ENCODE peak calls at places on chromosome 13, in five cellular contexts. O is Peyer's patch, C is body of pancreas, T is heart left ventricle, B is upper lobe of left lung. H is an unnamed sample.

GRCh38 chr13:67052550-67053237 is 177.4 kb downstream of the PCDH9 start:
- DNase-seq in O (no peak), T (no peak), C (no peak), B (no peak), H (no peak)

GRCh38 chr13:42048625-42049453 is at the start of gene DGKH:
- DNase-seq in C (peak; percentile 81), T (peak; percentile 89), B (peak; percentile 94), O (peak; percentile 60), H (peak; percentile 63)

GRCh38 chr13:98892821-98893220 is 85.0 kb downstream of the DOCK9 start:
- DNase-seq in C (no peak), B (no peak), O (no peak), T (no peak), H (no peak)

GRCh38 chr13:51856027-51856736 is 5.6 kb upstream of the CCDC70 start:
- DNase-seq in C (no peak), T (no peak), B (no peak), O (no peak), H (no peak)

GRCh38 chr13:108878732-108879131 is 249.3 kb downstream of the MYO16 start:
- DNase-seq in O (no peak), B (no peak), T (no peak), C (no peak), H (no peak)

GRCh38 chr13:82062772-82063171 is 1721.8 kb upstream of the SPRY2 start:
- DNase-seq in C (no peak), T (no peak), B (no peak), O (no peak), H (no peak)

GRCh38 chr13:29743229-29743786 is 107.1 kb downstream of the UBL3 start:
- DNase-seq in T (no peak), O (no peak), C (no peak), B (no peak), H (no peak)

GRCh38 chr13:50882816-50883215 is 26.8 kb upstream of the RNASEH2B start:
- DNase-seq in B (no peak), O (no peak), C (no peak), T (no peak), H (no peak)

GRCh38 chr13:45875951-45876350 is 24.4 kb upstream of the SIAH3 start:
- DNase-seq in O (no peak), T (no peak), C (no peak), B (no peak), H (no peak)

GRCh38 chr13:98520674-98521449 is 56.0 kb downstream of the STK24 start:
- DNase-seq in T (no peak), O (no peak), B (no peak), C (no peak), H (no peak)

GRCh38 chr13:106151056-106151699 is 384.3 kb downstream of the EFNB2 start:
- DNase-seq in C (no peak), T (no peak), B (no peak), O (no peak), H (peak; percentile 86)

GRCh38 chr13:44853641-44854040 is 135.6 kb downstream of the NUFIP1 start:
- DNase-seq in O (no peak), T (no peak), B (no peak), C (peak; percentile 91), H (no peak)

GRCh38 chr13:28138756-28139470 is 568 bp downstream of the PAN3 start:
- DNase-seq in T (peak; percentile 91), O (peak; percentile 88), B (peak; percentile 95), C (peak; percentile 80), H (peak; percentile 27)
- TF ChIP-seq POLR2A in T (peak; percentile 38), O (peak; percentile 49), B (peak; percentile 5), C (peak; percentile 79), H (peak; percentile 59)

GRCh38 chr13:110413311-110414040 is 106.4 kb downstream of the COL4A2 start:
- DNase-seq in C (no peak), O (no peak), T (no peak), B (no peak), H (no peak)

GRCh38 chr13:110410906-110411305 is 103.8 kb downstream of the COL4A2 start:
- DNase-seq in T (no peak), C (no peak), B (no peak), O (no peak), H (no peak)

GRCh38 chr13:110414283-110414682 is 107.2 kb downstream of the COL4A2 start:
- DNase-seq in C (no peak), O (no peak), T (no peak), B (no peak), H (no peak)

GRCh38 chr13:110411316-110412105 is 104.4 kb downstream of the COL4A2 start:
- DNase-seq in B (no peak), T (no peak), C (no peak), O (no peak), H (no peak)

DNA sequence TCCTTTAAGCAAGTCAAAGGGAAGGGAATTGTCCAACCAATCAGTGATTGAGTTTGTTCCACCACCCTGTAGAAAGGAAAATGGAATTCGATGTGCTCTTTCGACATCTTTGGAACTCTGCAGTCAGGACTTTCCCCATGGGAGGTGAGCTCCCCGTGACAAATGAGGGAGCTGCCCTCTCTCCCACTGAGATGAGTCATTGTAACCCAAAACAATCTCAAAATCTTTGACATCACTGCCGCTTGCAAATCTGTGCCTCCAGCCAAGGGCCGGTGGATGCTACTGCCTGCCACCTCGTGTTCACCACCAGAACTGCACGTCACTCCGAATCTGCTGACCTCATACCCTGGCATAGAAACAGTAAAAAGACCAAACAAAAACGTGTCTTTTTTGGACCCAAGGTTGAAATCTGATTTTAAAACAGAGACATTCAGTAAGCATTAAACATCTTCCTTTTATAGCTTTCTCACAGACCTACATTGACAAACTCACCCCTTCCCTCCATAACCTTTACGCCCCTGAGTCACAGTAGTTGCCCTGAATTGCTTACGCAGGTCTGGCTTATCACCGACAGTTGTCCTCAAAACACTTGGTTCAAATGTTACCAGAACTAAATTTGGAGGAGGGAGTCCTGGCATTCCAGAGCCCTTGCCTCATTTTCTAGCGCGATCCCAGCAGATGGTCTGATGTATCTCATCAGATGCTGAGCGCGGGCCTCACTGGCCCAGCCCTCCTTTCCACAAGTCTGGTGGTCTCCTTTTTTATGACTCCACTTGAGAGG is 105.2 kb downstream of the COL4A2 start:
- DNase-seq in T (peak; percentile 88), B (no peak), O (peak; percentile 47), C (peak; percentile 83), H (peak; percentile 99)
- TF ChIP-seq POLR2A in T (peak; percentile 26), B (no peak), O (no peak), C (no peak), H (no peak)

GRCh38 chr13:22061371-22061805 is 390.5 kb downstream of the FGF9 start:
- DNase-seq in O (no peak), T (no peak), C (no peak), B (peak; percentile 37), H (no peak)
- TF ChIP-seq POLR2A in O (no peak), T (no peak), C (no peak), B (no peak), H (no peak)

DNA sequence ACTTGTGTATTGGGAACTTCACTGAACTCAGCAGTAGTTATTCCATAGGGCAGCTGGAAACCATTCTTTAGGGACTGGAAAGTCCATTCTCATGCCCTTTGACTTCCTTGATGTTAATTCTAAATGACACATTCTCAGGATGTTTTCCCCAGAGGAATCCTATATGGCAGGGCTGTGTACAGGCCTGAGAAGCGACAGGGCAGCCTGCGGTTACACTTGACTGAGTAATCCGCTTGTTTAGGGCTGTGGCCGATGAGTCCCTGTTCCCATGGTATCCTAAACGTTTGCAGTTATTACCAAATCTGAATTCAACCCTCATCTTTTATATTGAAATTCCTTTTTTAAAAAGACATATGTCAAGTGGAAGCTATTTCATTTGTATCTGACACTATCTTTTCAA is 83.5 kb downstream of the COL4A2 start:
- DNase-seq in B (no peak), T (no peak), O (no peak), C (no peak), H (peak; percentile 86)
- TF ChIP-seq POLR2A in B (no peak), T (no peak), O (no peak), C (no peak), H (no peak)